ENCODE peak calls at places on chromosomes 5 and 9, in seven cellular contexts. One of them, this sample, is unnamed.

GRCh38 chr5:147391781-147392180 is 118.1 kb downstream of the DPYSL3 start:
- DNase-seq in lung: no peak
- DNase-seq in endothelial cell: peak
- DNase-seq in GM12878: no peak
- DNase-seq in B cell: no peak
- DNase-seq in brain microvascular endothelial cell: peak
- DNase-seq in ovary: no peak
- DNase-seq in this sample: peak

GRCh38 chr5:174454464-174454863 is 269.9 kb upstream of the MSX2 start:
- DNase-seq in endothelial cell: no peak
- DNase-seq in ovary: no peak
- DNase-seq in GM12878: no peak
- DNase-seq in lung: no peak
- DNase-seq in brain microvascular endothelial cell: no peak
- DNase-seq in B cell: no peak
- DNase-seq in this sample: no peak

GRCh38 chr9:88388203-88388885 is at the start of gene SPIN1:
- DNase-seq in ovary: peak
- DNase-seq in lung: peak
- DNase-seq in GM12878: no peak
- DNase-seq in endothelial cell: peak
- DNase-seq in brain microvascular endothelial cell: peak
- DNase-seq in B cell: peak
- DNase-seq in this sample: no peak

GRCh38 chr5:35908814-35909213 is 29.6 kb downstream of the CAPSL start:
- DNase-seq in endothelial cell: no peak
- DNase-seq in GM12878: no peak
- DNase-seq in B cell: no peak
- DNase-seq in ovary: no peak
- DNase-seq in lung: no peak
- DNase-seq in brain microvascular endothelial cell: no peak
- DNase-seq in this sample: no peak

GRCh38 chr5:97094579-97095317 is 47.7 kb downstream of the LIX1 start:
- DNase-seq in brain microvascular endothelial cell: no peak
- DNase-seq in GM12878: peak
- DNase-seq in endothelial cell: no peak
- DNase-seq in B cell: no peak
- DNase-seq in ovary: no peak
- DNase-seq in lung: no peak
- DNase-seq in this sample: no peak

GRCh38 chr5:113128082-113128481 is 151.5 kb downstream of the DCP2 start:
- DNase-seq in B cell: no peak
- DNase-seq in GM12878: no peak
- DNase-seq in lung: no peak
- DNase-seq in ovary: no peak
- DNase-seq in brain microvascular endothelial cell: no peak
- DNase-seq in endothelial cell: no peak
- DNase-seq in this sample: no peak

GRCh38 chr9:137956688-137957385 is 79.3 kb downstream of the CACNA1B start:
- DNase-seq in ovary: no peak
- DNase-seq in B cell: peak
- DNase-seq in brain microvascular endothelial cell: no peak
- DNase-seq in endothelial cell: no peak
- DNase-seq in GM12878: no peak
- DNase-seq in lung: no peak
- DNase-seq in this sample: no peak

GRCh38 chr9:11142965-11143738 is 530.4 kb upstream of the PTPRD start:
- DNase-seq in endothelial cell: no peak
- DNase-seq in lung: no peak
- DNase-seq in ovary: no peak
- DNase-seq in B cell: no peak
- DNase-seq in brain microvascular endothelial cell: no peak
- DNase-seq in GM12878: no peak
- DNase-seq in this sample: no peak

GRCh38 chr9:95793924-95794828 is 81.3 kb upstream of the ERCC6L2 start:
- DNase-seq in brain microvascular endothelial cell: peak
- DNase-seq in B cell: no peak
- DNase-seq in lung: no peak
- DNase-seq in GM12878: no peak
- DNase-seq in endothelial cell: no peak
- DNase-seq in ovary: no peak
- DNase-seq in this sample: no peak

GRCh38 chr5:61329729-61330128 is 2.3 kb upstream of the ZSWIM6 start:
- DNase-seq in B cell: no peak
- DNase-seq in ovary: no peak
- DNase-seq in lung: no peak
- DNase-seq in endothelial cell: no peak
- DNase-seq in GM12878: no peak
- DNase-seq in brain microvascular endothelial cell: no peak
- DNase-seq in this sample: no peak

GRCh38 chr9:134307674-134308638 is 18.3 kb upstream of the RXRA start:
- DNase-seq in B cell: no peak
- DNase-seq in brain microvascular endothelial cell: no peak
- DNase-seq in ovary: no peak
- DNase-seq in GM12878: no peak
- DNase-seq in endothelial cell: no peak
- DNase-seq in lung: no peak
- DNase-seq in this sample: no peak

GRCh38 chr5:149227168-149227826 is 44.4 kb upstream of the AFAP1L1 start:
- DNase-seq in endothelial cell: no peak
- DNase-seq in brain microvascular endothelial cell: peak
- DNase-seq in ovary: no peak
- DNase-seq in lung: no peak
- DNase-seq in GM12878: no peak
- DNase-seq in B cell: no peak
- DNase-seq in this sample: peak

GRCh38 chr5:132274050-132274869 is 16.8 kb downstream of the PDLIM4 start:
- DNase-seq in brain microvascular endothelial cell: no peak
- DNase-seq in lung: no peak
- DNase-seq in endothelial cell: no peak
- DNase-seq in B cell: no peak
- DNase-seq in GM12878: no peak
- DNase-seq in ovary: no peak
- DNase-seq in this sample: no peak

GRCh38 chr9:128637656-128638055 is 19.0 kb downstream of the DYNC2I2 start:
- DNase-seq in brain microvascular endothelial cell: no peak
- DNase-seq in GM12878: no peak
- DNase-seq in B cell: no peak
- DNase-seq in lung: no peak
- DNase-seq in endothelial cell: no peak
- DNase-seq in ovary: no peak
- DNase-seq in this sample: no peak

GRCh38 chr9:21481470-21482057 is 549 bp downstream of the IFNE start:
- DNase-seq in lung: no peak
- DNase-seq in endothelial cell: no peak
- DNase-seq in ovary: no peak
- DNase-seq in brain microvascular endothelial cell: no peak
- DNase-seq in B cell: no peak
- DNase-seq in GM12878: no peak
- DNase-seq in this sample: no peak

GRCh38 chr9:111615928-111616327 is 15.2 kb upstream of the DNAJC25 start:
- DNase-seq in lung: no peak
- DNase-seq in ovary: no peak
- DNase-seq in B cell: no peak
- DNase-seq in brain microvascular endothelial cell: peak
- DNase-seq in endothelial cell: no peak
- DNase-seq in GM12878: no peak
- DNase-seq in this sample: no peak

GRCh38 chr5:111655169-111655924 is 101.6 kb downstream of the NREP start:
- DNase-seq in GM12878: no peak
- DNase-seq in endothelial cell: no peak
- DNase-seq in B cell: no peak
- DNase-seq in lung: no peak
- DNase-seq in ovary: no peak
- DNase-seq in brain microvascular endothelial cell: peak
- DNase-seq in this sample: no peak

GRCh38 chr5:118963169-118963568 is 25.2 kb downstream of the DTWD2 start:
- DNase-seq in endothelial cell: no peak
- DNase-seq in GM12878: no peak
- DNase-seq in B cell: no peak
- DNase-seq in ovary: no peak
- DNase-seq in lung: no peak
- DNase-seq in brain microvascular endothelial cell: no peak
- DNase-seq in this sample: no peak

GRCh38 chr9:88661759-88662158 is 126.8 kb downstream of the NXNL2 start:
- DNase-seq in endothelial cell: no peak
- DNase-seq in ovary: no peak
- DNase-seq in B cell: no peak
- DNase-seq in brain microvascular endothelial cell: peak
- DNase-seq in lung: no peak
- DNase-seq in GM12878: no peak
- DNase-seq in this sample: no peak

GRCh38 chr5:98816574-98817222 is 43.2 kb downstream of the RGMB start:
- DNase-seq in endothelial cell: no peak
- DNase-seq in lung: peak
- DNase-seq in GM12878: no peak
- DNase-seq in brain microvascular endothelial cell: no peak
- DNase-seq in B cell: no peak
- DNase-seq in ovary: no peak
- DNase-seq in this sample: no peak

GRCh38 chr5:39697891-39698290 is 273.1 kb upstream of the DAB2 start:
- DNase-seq in brain microvascular endothelial cell: no peak
- DNase-seq in ovary: no peak
- DNase-seq in endothelial cell: no peak
- DNase-seq in lung: no peak
- DNase-seq in GM12878: no peak
- DNase-seq in B cell: no peak
- DNase-seq in this sample: no peak

GRCh38 chr9:111937781-111938426 is 41.3 kb downstream of the UGCG start:
- DNase-seq in endothelial cell: no peak
- DNase-seq in B cell: peak
- DNase-seq in brain microvascular endothelial cell: peak
- DNase-seq in lung: peak
- DNase-seq in ovary: no peak
- DNase-seq in GM12878: peak
- DNase-seq in this sample: peak

DNA sequence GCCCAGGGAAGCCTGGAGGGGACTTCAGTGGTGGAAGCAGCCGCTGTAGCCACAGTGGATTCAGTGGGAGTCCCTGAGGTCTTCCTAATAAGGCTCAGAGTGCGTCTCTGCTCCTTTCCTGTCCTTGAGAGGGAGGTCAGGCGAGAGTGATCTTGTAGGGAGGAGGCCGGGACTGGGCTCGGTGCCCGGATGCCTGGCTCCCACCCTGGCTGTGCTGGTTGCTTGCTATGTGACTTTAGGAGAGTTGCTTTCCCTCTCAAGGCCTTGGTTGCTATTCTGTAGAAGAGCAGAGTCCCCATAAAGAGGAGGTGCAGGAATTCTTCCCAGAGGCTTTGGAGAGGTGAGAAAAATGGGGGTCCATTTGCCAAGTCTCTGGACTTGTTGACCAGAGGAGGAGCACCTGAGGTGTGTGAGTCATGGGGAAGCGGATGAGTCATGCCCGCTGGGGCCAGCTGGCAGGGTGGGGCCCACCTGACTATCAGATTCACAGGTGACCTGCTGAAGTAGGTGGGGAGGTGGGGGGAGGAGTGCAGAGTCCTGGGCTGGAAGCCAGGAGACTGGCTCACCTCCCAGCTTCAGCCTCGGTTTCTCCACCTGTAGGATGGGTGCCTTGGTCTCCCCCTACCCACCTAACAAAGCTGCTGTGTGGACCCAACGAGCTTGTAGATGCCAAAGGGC is 13.8 kb downstream of the GSN start:
- DNase-seq in GM12878: no peak
- DNase-seq in ovary: peak
- DNase-seq in endothelial cell: no peak
- DNase-seq in B cell: no peak
- DNase-seq in brain microvascular endothelial cell: no peak
- DNase-seq in lung: peak
- DNase-seq in this sample: peak
- TF ChIP-seq CTCF in GM12878: no peak
- TF ChIP-seq CTCF in ovary: no peak
- TF ChIP-seq CTCF in endothelial cell: no peak
- TF ChIP-seq CTCF in B cell: no peak
- TF ChIP-seq CTCF in brain microvascular endothelial cell: no peak
- TF ChIP-seq CTCF in lung: no peak
- TF ChIP-seq CTCF in this sample: peak

GRCh38 chr5:37772255-37772654 is 67.6 kb downstream of the GDNF start:
- DNase-seq in GM12878: no peak
- DNase-seq in ovary: no peak
- DNase-seq in brain microvascular endothelial cell: no peak
- DNase-seq in B cell: no peak
- DNase-seq in endothelial cell: no peak
- DNase-seq in lung: no peak
- DNase-seq in this sample: no peak

GRCh38 chr5:37777472-37778135 is 62.2 kb downstream of the GDNF start:
- DNase-seq in ovary: no peak
- DNase-seq in endothelial cell: no peak
- DNase-seq in GM12878: no peak
- DNase-seq in lung: no peak
- DNase-seq in brain microvascular endothelial cell: peak
- DNase-seq in B cell: no peak
- DNase-seq in this sample: no peak

GRCh38 chr5:37776826-37777225 is 63.0 kb downstream of the GDNF start:
- DNase-seq in GM12878: no peak
- DNase-seq in B cell: no peak
- DNase-seq in lung: no peak
- DNase-seq in brain microvascular endothelial cell: peak
- DNase-seq in endothelial cell: no peak
- DNase-seq in ovary: no peak
- DNase-seq in this sample: no peak

GRCh38 chr5:37773809-37774208 is 66.0 kb downstream of the GDNF start:
- DNase-seq in endothelial cell: no peak
- DNase-seq in lung: no peak
- DNase-seq in brain microvascular endothelial cell: no peak
- DNase-seq in ovary: no peak
- DNase-seq in B cell: no peak
- DNase-seq in GM12878: no peak
- DNase-seq in this sample: no peak

GRCh38 chr5:37774912-37775483 is 64.8 kb downstream of the GDNF start:
- DNase-seq in B cell: no peak
- DNase-seq in brain microvascular endothelial cell: peak
- DNase-seq in ovary: no peak
- DNase-seq in endothelial cell: no peak
- DNase-seq in GM12878: peak
- DNase-seq in lung: no peak
- DNase-seq in this sample: peak
- TF ChIP-seq CTCF in B cell: peak
- TF ChIP-seq CTCF in brain microvascular endothelial cell: peak
- TF ChIP-seq CTCF in ovary: no peak
- TF ChIP-seq CTCF in endothelial cell: peak
- TF ChIP-seq CTCF in GM12878: peak
- TF ChIP-seq CTCF in lung: no peak
- TF ChIP-seq CTCF in this sample: peak

GRCh38 chr9:100098241-100098886 is 436 bp downstream of the ERP44 start:
- DNase-seq in ovary: peak
- DNase-seq in GM12878: no peak
- DNase-seq in brain microvascular endothelial cell: peak
- DNase-seq in B cell: peak
- DNase-seq in lung: peak
- DNase-seq in endothelial cell: peak
- DNase-seq in this sample: peak
- TF ChIP-seq CTCF in ovary: no peak
- TF ChIP-seq CTCF in GM12878: no peak
- TF ChIP-seq CTCF in brain microvascular endothelial cell: no peak
- TF ChIP-seq CTCF in B cell: no peak
- TF ChIP-seq CTCF in lung: no peak
- TF ChIP-seq CTCF in endothelial cell: no peak
- TF ChIP-seq CTCF in this sample: no peak

GRCh38 chr5:103938151-103938671 is 375.6 kb upstream of the NUDT12 start:
- DNase-seq in endothelial cell: no peak
- DNase-seq in ovary: no peak
- DNase-seq in brain microvascular endothelial cell: no peak
- DNase-seq in lung: no peak
- DNase-seq in GM12878: no peak
- DNase-seq in B cell: no peak
- DNase-seq in this sample: no peak
- TF ChIP-seq CTCF in endothelial cell: no peak
- TF ChIP-seq CTCF in ovary: no peak
- TF ChIP-seq CTCF in brain microvascular endothelial cell: no peak
- TF ChIP-seq CTCF in lung: no peak
- TF ChIP-seq CTCF in GM12878: no peak
- TF ChIP-seq CTCF in B cell: no peak
- TF ChIP-seq CTCF in this sample: no peak